ENCODE peak calls at places on chromosome 1, in six cellular contexts. C is osteocyte, A is Calu3, M is AG04450, K is NCI-H69, B is transverse colon. U is an unnamed sample.

GRCh38 chr1:148315081-148315811 is 163.2 kb upstream of the NBPF11 start:
- DNase-seq in B (no peak), M (no peak), A (no peak), K (no peak), C (no peak), U (no peak)

GRCh38 chr1:44059956-44060355 is 28.7 kb upstream of the SLC6A9 start:
- DNase-seq in K (no peak), C (no peak), M (no peak), A (no peak), B (peak; percentile 17), U (peak; percentile 35)

GRCh38 chr1:226884966-226885820 is 14.8 kb downstream of the PSEN2 start:
- DNase-seq in C (no peak), B (no peak), K (peak; percentile 31), M (no peak), A (no peak), U (no peak)

GRCh38 chr1:31101147-31101502 is 35.6 kb upstream of the PUM1 start:
- DNase-seq in B (no peak), K (peak; percentile 31), M (no peak), A (no peak), C (no peak), U (no peak)

GRCh38 chr1:19646366-19646765 is 2.3 kb downstream of the NBL1 start:
- DNase-seq in C (no peak), M (no peak), B (peak; percentile 89), A (peak; percentile 64), K (no peak), U (peak; percentile 91)

GRCh38 chr1:214979191-214979590 is 103.3 kb upstream of the KCNK2 start:
- DNase-seq in B (no peak), A (no peak), M (no peak), K (no peak), C (no peak), U (no peak)

GRCh38 chr1:217525773-217526490 is 105.0 kb downstream of the GPATCH2 start:
- DNase-seq in B (no peak), A (no peak), C (no peak), K (no peak), M (no peak), U (no peak)

GRCh38 chr1:224304767-224305166 is 25.2 kb downstream of the NVL start:
- DNase-seq in B (no peak), K (no peak), C (no peak), A (no peak), M (no peak), U (no peak)

GRCh38 chr1:205236526-205236925 is 8.8 kb downstream of the TMCC2 start:
- DNase-seq in C (no peak), A (no peak), K (no peak), M (no peak), B (no peak), U (no peak)

GRCh38 chr1:56626546-56626945 is 18.6 kb upstream of the PRKAA2 start:
- DNase-seq in B (no peak), M (no peak), A (no peak), K (no peak), C (no peak), U (no peak)

GRCh38 chr1:79568411-79568810 is 561.9 kb upstream of the ADGRL4 start:
- DNase-seq in M (peak; percentile 11), K (no peak), B (no peak), C (no peak), A (no peak), U (no peak)

GRCh38 chr1:207806531-207807394 is 54.9 kb downstream of the CD46 start:
- DNase-seq in C (peak; percentile 76), A (no peak), M (no peak), B (no peak), K (no peak), U (no peak)

GRCh38 chr1:40658895-40659648 is 6.4 kb downstream of the RIMS3 start:
- DNase-seq in K (no peak), C (no peak), M (no peak), B (no peak), A (no peak), U (no peak)

GRCh38 chr1:85061711-85062424 is 13.6 kb upstream of the MCOLN3 start:
- DNase-seq in C (peak; percentile 93), A (peak; percentile 92), M (peak; percentile 95), K (peak; percentile 88), B (peak; percentile 93), U (peak; percentile 71)

GRCh38 chr1:175933801-175934200 is 190.4 kb upstream of the TNR start:
- DNase-seq in A (no peak), M (no peak), C (no peak), K (peak; percentile 23), B (no peak), U (no peak)

GRCh38 chr1:203287109-203287893 is 18.0 kb upstream of the BTG2 start:
- DNase-seq in A (no peak), B (peak; percentile 82), M (no peak), C (no peak), K (peak; percentile 95), U (peak; percentile 82)

GRCh38 chr1:89607888-89608626 is 24.9 kb upstream of the LRRC8C start:
- DNase-seq in B (no peak), C (no peak), K (no peak), A (no peak), M (no peak), U (no peak)